ENCODE peak calls at places on chromosomes 7 and 10, in six cellular contexts. One of them, this sample, is unnamed.

GRCh38 chr10:126917975-126918908 is 13.0 kb downstream of the DOCK1 start:
- DNase-seq in uterus: no peak
- DNase-seq in PC-9: no peak
- DNase-seq in Panc1: no peak
- DNase-seq in ovary: no peak
- DNase-seq in neuronal stem cell: no peak
- DNase-seq in this sample: no peak

GRCh38 chr10:83167081-83167480 is 972.2 kb upstream of the GHITM start:
- DNase-seq in neuronal stem cell: no peak
- DNase-seq in ovary: no peak
- DNase-seq in PC-9: no peak
- DNase-seq in Panc1: no peak
- DNase-seq in uterus: no peak
- DNase-seq in this sample: no peak

GRCh38 chr7:39042706-39043105 is 65.0 kb downstream of the POU6F2 start:
- DNase-seq in ovary: no peak
- DNase-seq in PC-9: no peak
- DNase-seq in neuronal stem cell: no peak
- DNase-seq in Panc1: no peak
- DNase-seq in uterus: no peak
- DNase-seq in this sample: no peak

GRCh38 chr7:28228386-28228785 is 47.8 kb upstream of the JAZF1 start:
- DNase-seq in neuronal stem cell: no peak
- DNase-seq in ovary: no peak
- DNase-seq in PC-9: no peak
- DNase-seq in uterus: no peak
- DNase-seq in Panc1: no peak
- DNase-seq in this sample: no peak

GRCh38 chr10:132408367-132408781 is 11.4 kb downstream of the PWWP2B start:
- DNase-seq in PC-9: peak
- DNase-seq in ovary: no peak
- DNase-seq in neuronal stem cell: no peak
- DNase-seq in uterus: no peak
- DNase-seq in Panc1: no peak
- DNase-seq in this sample: no peak

GRCh38 chr7:141456298-141456697 is 94.9 kb upstream of the AGK start:
- DNase-seq in ovary: no peak
- DNase-seq in Panc1: no peak
- DNase-seq in neuronal stem cell: no peak
- DNase-seq in PC-9: no peak
- DNase-seq in uterus: no peak
- DNase-seq in this sample: no peak

GRCh38 chr7:96415293-96415940 is 93.5 kb upstream of the SLC25A13 start:
- DNase-seq in uterus: no peak
- DNase-seq in Panc1: no peak
- DNase-seq in ovary: no peak
- DNase-seq in neuronal stem cell: no peak
- DNase-seq in PC-9: no peak
- DNase-seq in this sample: no peak

GRCh38 chr10:112744525-112744924 is 205.5 kb upstream of the TCF7L2 start:
- DNase-seq in neuronal stem cell: no peak
- DNase-seq in ovary: no peak
- DNase-seq in PC-9: no peak
- DNase-seq in Panc1: no peak
- DNase-seq in uterus: no peak
- DNase-seq in this sample: no peak

GRCh38 chr7:75866497-75867389 is 12.1 kb upstream of the RHBDD2 start:
- DNase-seq in PC-9: peak
- DNase-seq in Panc1: peak
- DNase-seq in neuronal stem cell: peak
- DNase-seq in uterus: peak
- DNase-seq in ovary: peak
- DNase-seq in this sample: no peak

GRCh38 chr7:149735181-149735602 is 38.2 kb downstream of the ZNF467 start:
- DNase-seq in neuronal stem cell: no peak
- DNase-seq in PC-9: peak
- DNase-seq in ovary: no peak
- DNase-seq in uterus: no peak
- DNase-seq in Panc1: no peak
- DNase-seq in this sample: no peak

GRCh38 chr10:34743804-34744203 is 71.3 kb downstream of the PARD3 start:
- DNase-seq in uterus: peak
- DNase-seq in PC-9: no peak
- DNase-seq in neuronal stem cell: no peak
- DNase-seq in Panc1: no peak
- DNase-seq in ovary: no peak
- DNase-seq in this sample: no peak

GRCh38 chr7:16695621-16696237 is 49.7 kb downstream of the BZW2 start:
- DNase-seq in PC-9: peak
- DNase-seq in neuronal stem cell: peak
- DNase-seq in Panc1: peak
- DNase-seq in ovary: no peak
- DNase-seq in uterus: no peak
- DNase-seq in this sample: peak

GRCh38 chr10:30502266-30503058 is 68.5 kb downstream of the MAP3K8 start:
- DNase-seq in ovary: no peak
- DNase-seq in PC-9: peak
- DNase-seq in uterus: no peak
- DNase-seq in neuronal stem cell: no peak
- DNase-seq in Panc1: no peak
- DNase-seq in this sample: no peak

GRCh38 chr10:77436257-77436780 is 201.3 kb downstream of the KCNMA1 start:
- DNase-seq in Panc1: no peak
- DNase-seq in neuronal stem cell: no peak
- DNase-seq in ovary: no peak
- DNase-seq in PC-9: no peak
- DNase-seq in uterus: no peak
- DNase-seq in this sample: no peak

GRCh38 chr10:90871279-90871760 is 454 bp upstream of the RPP30 start:
- DNase-seq in Panc1: peak
- DNase-seq in neuronal stem cell: peak
- DNase-seq in PC-9: peak
- DNase-seq in uterus: peak
- DNase-seq in ovary: peak
- DNase-seq in this sample: no peak

GRCh38 chr7:51229106-51229537 is 87.5 kb downstream of the COBL start:
- DNase-seq in ovary: no peak
- DNase-seq in PC-9: no peak
- DNase-seq in uterus: no peak
- DNase-seq in Panc1: no peak
- DNase-seq in neuronal stem cell: no peak
- DNase-seq in this sample: no peak

GRCh38 chr7:93245525-93246432 is 13.6 kb downstream of the VPS50 start:
- DNase-seq in PC-9: no peak
- DNase-seq in ovary: no peak
- DNase-seq in neuronal stem cell: peak
- DNase-seq in Panc1: no peak
- DNase-seq in uterus: no peak
- DNase-seq in this sample: no peak

GRCh38 chr10:87844837-87845623 is 18.3 kb downstream of the KLLN start:
- DNase-seq in neuronal stem cell: no peak
- DNase-seq in uterus: no peak
- DNase-seq in ovary: no peak
- DNase-seq in Panc1: peak
- DNase-seq in PC-9: peak
- DNase-seq in this sample: no peak

GRCh38 chr10:129332476-129332875 is 134.6 kb upstream of the MGMT start:
- DNase-seq in neuronal stem cell: no peak
- DNase-seq in Panc1: no peak
- DNase-seq in uterus: no peak
- DNase-seq in ovary: no peak
- DNase-seq in PC-9: no peak
- DNase-seq in this sample: no peak

GRCh38 chr10:109933984-109934565 is 10.8 kb upstream of the XPNPEP1 start:
- DNase-seq in PC-9: no peak
- DNase-seq in Panc1: no peak
- DNase-seq in uterus: no peak
- DNase-seq in neuronal stem cell: no peak
- DNase-seq in ovary: no peak
- DNase-seq in this sample: no peak

GRCh38 chr7:158271646-158272045 is 316.0 kb downstream of the PTPRN2 start:
- DNase-seq in neuronal stem cell: no peak
- DNase-seq in Panc1: no peak
- DNase-seq in PC-9: no peak
- DNase-seq in uterus: no peak
- DNase-seq in ovary: no peak
- DNase-seq in this sample: no peak

GRCh38 chr7:80772347-80773101 is 134.1 kb downstream of the CD36 start:
- DNase-seq in Panc1: no peak
- DNase-seq in uterus: no peak
- DNase-seq in ovary: no peak
- DNase-seq in PC-9: no peak
- DNase-seq in neuronal stem cell: no peak
- DNase-seq in this sample: no peak

GRCh38 chr7:99030951-99031350 is 113.0 kb downstream of the SMURF1 start:
- DNase-seq in neuronal stem cell: no peak
- DNase-seq in PC-9: no peak
- DNase-seq in uterus: no peak
- DNase-seq in Panc1: no peak
- DNase-seq in ovary: no peak
- DNase-seq in this sample: no peak

GRCh38 chr7:99027841-99028240 is 116.1 kb downstream of the SMURF1 start:
- DNase-seq in neuronal stem cell: no peak
- DNase-seq in uterus: no peak
- DNase-seq in Panc1: no peak
- DNase-seq in PC-9: no peak
- DNase-seq in ovary: no peak
- DNase-seq in this sample: no peak

GRCh38 chr7:99030145-99030856 is 113.6 kb downstream of the SMURF1 start:
- DNase-seq in PC-9: no peak
- DNase-seq in ovary: no peak
- DNase-seq in uterus: no peak
- DNase-seq in neuronal stem cell: no peak
- DNase-seq in Panc1: no peak
- DNase-seq in this sample: no peak

GRCh38 chr7:99028261-99028971 is 115.5 kb downstream of the SMURF1 start:
- DNase-seq in Panc1: no peak
- DNase-seq in ovary: no peak
- DNase-seq in PC-9: no peak
- DNase-seq in neuronal stem cell: no peak
- DNase-seq in uterus: no peak
- DNase-seq in this sample: no peak

GRCh38 chr7:99029481-99030144 is 114.3 kb downstream of the SMURF1 start:
- DNase-seq in PC-9: no peak
- DNase-seq in neuronal stem cell: no peak
- DNase-seq in uterus: no peak
- DNase-seq in ovary: no peak
- DNase-seq in Panc1: no peak
- DNase-seq in this sample: no peak
- H3K27ac ChIP-seq in PC-9: no peak
- H3K27ac ChIP-seq in neuronal stem cell: no peak
- H3K27ac ChIP-seq in uterus: peak
- H3K27ac ChIP-seq in ovary: no peak
- H3K27ac ChIP-seq in Panc1: peak
- H3K27ac ChIP-seq in this sample: peak

DNA sequence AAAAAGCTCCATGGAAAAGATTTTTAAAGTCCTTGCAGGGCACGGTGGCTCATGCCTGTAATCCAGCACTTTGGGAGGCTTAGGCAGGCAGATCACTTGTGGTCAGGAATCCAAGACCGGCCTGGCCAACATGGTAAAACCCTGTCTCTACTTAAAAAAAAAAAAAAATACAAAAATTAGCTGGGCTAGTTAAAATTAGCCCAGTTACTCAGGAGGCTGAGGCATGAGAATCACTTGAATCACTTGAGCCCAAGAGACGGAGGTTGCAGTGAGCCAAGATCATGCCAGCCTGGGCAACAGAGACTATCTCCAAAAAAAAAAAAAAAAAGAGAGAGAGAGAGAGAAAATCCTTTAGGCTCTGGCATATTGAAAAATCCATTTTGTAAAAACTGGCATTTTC is 61.9 kb downstream of the CCDC6 start:
- DNase-seq in PC-9: no peak
- DNase-seq in Panc1: no peak
- DNase-seq in neuronal stem cell: no peak
- DNase-seq in ovary: no peak
- DNase-seq in uterus: no peak
- DNase-seq in this sample: no peak
- H3K27ac ChIP-seq in PC-9: no peak
- H3K27ac ChIP-seq in Panc1: no peak
- H3K27ac ChIP-seq in neuronal stem cell: no peak
- H3K27ac ChIP-seq in ovary: no peak
- H3K27ac ChIP-seq in uterus: no peak
- H3K27ac ChIP-seq in this sample: no peak

DNA sequence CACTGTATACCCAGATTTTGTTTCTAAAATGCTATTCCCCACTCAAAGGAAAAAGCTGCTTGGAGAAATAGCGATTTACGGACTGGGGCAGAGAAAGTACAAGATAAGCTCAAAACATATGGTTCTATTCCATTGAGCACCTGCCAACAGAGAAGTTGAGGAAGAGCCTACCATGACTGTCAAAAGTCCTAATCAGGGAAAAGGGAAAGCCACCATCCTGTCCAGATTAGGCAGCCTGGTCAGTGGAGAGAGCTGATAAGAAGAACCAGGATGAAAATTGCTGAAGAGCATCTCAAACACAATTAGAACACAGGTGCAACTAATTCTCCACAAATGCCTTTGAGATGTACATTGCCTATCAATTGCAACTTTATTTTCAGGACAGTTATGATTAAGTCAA is 104.1 kb downstream of the MYOF start:
- DNase-seq in Panc1: no peak
- DNase-seq in neuronal stem cell: no peak
- DNase-seq in PC-9: no peak
- DNase-seq in uterus: no peak
- DNase-seq in ovary: no peak
- DNase-seq in this sample: no peak
- H3K27ac ChIP-seq in Panc1: peak
- H3K27ac ChIP-seq in neuronal stem cell: no peak
- H3K27ac ChIP-seq in PC-9: peak
- H3K27ac ChIP-seq in uterus: peak
- H3K27ac ChIP-seq in ovary: no peak
- H3K27ac ChIP-seq in this sample: peak

DNA sequence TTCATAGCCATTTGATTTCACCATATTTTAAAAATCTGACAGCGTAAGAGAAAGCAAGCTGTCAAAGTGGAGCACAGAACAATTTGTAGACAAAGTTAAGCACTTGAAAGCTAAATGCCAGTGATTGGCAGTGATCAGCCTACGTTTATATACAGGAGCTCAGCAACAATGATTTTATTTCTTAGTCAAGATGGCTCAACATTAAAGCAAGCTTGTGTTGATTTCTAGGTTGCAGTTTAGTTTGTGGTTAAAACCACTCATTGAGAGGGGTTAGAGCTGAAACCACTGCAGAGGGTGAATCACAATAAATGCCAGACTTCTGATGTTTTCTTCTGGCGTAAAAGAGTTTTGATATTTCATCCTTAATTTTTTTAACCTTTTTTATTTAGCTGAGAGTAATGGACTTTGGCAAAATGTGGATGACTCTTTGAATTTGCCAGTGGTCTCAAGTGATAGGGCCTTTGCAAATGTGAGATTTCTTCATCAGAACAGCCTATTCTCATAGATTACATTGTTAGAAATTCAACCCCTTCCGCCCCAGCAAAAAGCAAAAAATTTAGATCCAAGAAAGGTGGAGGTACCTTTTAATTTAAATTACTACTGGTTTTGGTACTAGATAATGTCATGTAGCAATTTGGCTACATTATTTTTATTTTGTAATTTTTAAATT is 73.8 kb downstream of the SHOC2 start:
- DNase-seq in ovary: no peak
- DNase-seq in Panc1: no peak
- DNase-seq in neuronal stem cell: no peak
- DNase-seq in uterus: no peak
- DNase-seq in PC-9: no peak
- DNase-seq in this sample: peak
- H3K27ac ChIP-seq in ovary: no peak
- H3K27ac ChIP-seq in Panc1: no peak
- H3K27ac ChIP-seq in neuronal stem cell: no peak
- H3K27ac ChIP-seq in uterus: no peak
- H3K27ac ChIP-seq in PC-9: no peak
- H3K27ac ChIP-seq in this sample: peak

This sample was measured in epithelial cell of prostate.